ENCODE peak calls at places on chromosomes 4 and X, in nine cellular contexts. P is ACHN; T is HFFc6; Z is DMS153; V is sigmoid colon; E is activated naive CD8-positive, alpha-beta T cell treated with anti-CD3 and anti-CD28 coated beads, Interleukin-2, amount 50 U/mL, for 24 hours; U is thoracic aorta; S is SK-N-SH; B is NCI-H774. A is an unnamed sample.
A peak's percentile ranks its signal among the peaks of the same experiment; 100 is the strongest.

GRCh38 chr4:170259631-170260153 is 169.9 kb upstream of the AADAT start:
- DNase-seq in P (peak; percentile 90), T (peak; percentile 68), Z (peak; percentile 90), V (peak; percentile 67), E (peak; percentile 51), U (peak; percentile 4), S (peak; percentile 61), B (peak; percentile 77), A (peak; percentile 72)

GRCh38 chr4:23368081-23368697 is 521.7 kb downstream of the PPARGC1A start:
- DNase-seq in P (peak; percentile 60), T (no peak), Z (peak; percentile 15), V (no peak), E (no peak), U (no peak), S (peak; percentile 9), B (peak; percentile 39), A (no peak)

GRCh38 chr4:138555584-138555983 is 313.4 kb upstream of the SLC7A11 start:
- DNase-seq in P (peak; percentile 24), T (peak; percentile 25), Z (no peak), V (no peak), E (no peak), U (no peak), S (no peak), B (peak; percentile 27), A (no peak)

GRCh38 chrX:128518508-128518907 is 466.3 kb upstream of the ACTRT1 start:
- DNase-seq in P (peak; percentile 21), T (no peak), Z (no peak), V (no peak), E (no peak), U (no peak), S (peak; percentile 4), B (no peak), A (no peak)

GRCh38 chr4:173135241-173135847 is 33.3 kb upstream of the GALNT7 start:
- DNase-seq in P (peak; percentile 22), T (peak; percentile 4), Z (no peak), V (no peak), E (no peak), U (no peak), S (no peak), B (no peak), A (no peak)

GRCh38 chrX:119734897-119735339 is 23.5 kb upstream of the SOWAHD start:
- DNase-seq in P (no peak), T (no peak), Z (peak; percentile 48), V (peak; percentile 78), E (no peak), U (no peak), S (peak; percentile 35), B (peak; percentile 22), A (peak; percentile 41)

GRCh38 chr4:119179011-119179410 is 33.5 kb upstream of the USP53 start:
- DNase-seq in P (no peak), T (no peak), Z (no peak), V (no peak), E (no peak), U (no peak), S (no peak), B (no peak), A (no peak)

GRCh38 chr4:7332216-7333023 is 102.3 kb downstream of the PSAPL1 start:
- DNase-seq in P (peak; percentile 50), T (peak; percentile 62), Z (no peak), V (peak; percentile 82), E (no peak), U (no peak), S (no peak), B (no peak), A (no peak)

GRCh38 chr4:144582975-144583374 is 63.0 kb upstream of the HHIP start:
- DNase-seq in P (no peak), T (no peak), Z (peak; percentile 24), V (no peak), E (no peak), U (no peak), S (no peak), B (no peak), A (no peak)

GRCh38 chr4:184344899-184345572 is 127.4 kb upstream of the ENPP6 start:
- DNase-seq in P (no peak), T (no peak), Z (no peak), V (no peak), E (peak; percentile 29), U (no peak), S (peak; percentile 31), B (no peak), A (no peak)

GRCh38 chrX:87299563-87300160 is 217.9 kb upstream of the KLHL4 start:
- DNase-seq in P (peak; percentile 16), T (no peak), Z (no peak), V (no peak), E (no peak), U (no peak), S (no peak), B (no peak), A (no peak)

A was measured in dorsolateral prefrontal cortex.